ENCODE peak calls at places on chromosomes 13 and 19, in five cellular contexts. H is IMR-90, U is cardiac muscle cell, V is psoas muscle, P is A549. B is an unnamed sample.

GRCh38 chr13:37070145-37070695 is 10.7 kb upstream of the SUPT20H start:
- DNase-seq in H (no peak), U (no peak), V (no peak), P (no peak), B (no peak)

GRCh38 chr19:19626516-19627441 is 1.2 kb downstream of the LPAR2 start:
- DNase-seq in H (no peak), U (no peak), V (no peak), P (no peak), B (no peak)

GRCh38 chr13:73945871-73946270 is 188.3 kb downstream of the KLF12 start:
- DNase-seq in H (no peak), U (no peak), V (peak; percentile 31), P (no peak), B (no peak)

GRCh38 chr19:11973020-11973810 is 8.4 kb downstream of the ZNF763 start:
- DNase-seq in H (no peak), U (no peak), V (no peak), P (no peak), B (no peak)

GRCh38 chr19:1285737-1286360 is at the start of gene EFNA2:
- DNase-seq in H (no peak), U (no peak), V (no peak), P (no peak), B (no peak)

GRCh38 chr19:55642153-55643002 is 1.1 kb upstream of the ZNF581 start:
- DNase-seq in H (no peak), U (peak; percentile 39), V (no peak), P (no peak), B (peak; percentile 69)

GRCh38 chr13:35496761-35497386 is 20.4 kb upstream of the MAB21L1 start:
- DNase-seq in H (no peak), U (peak; percentile 69), V (no peak), P (no peak), B (no peak)

GRCh38 chr19:52297601-52298358 is 811 bp downstream of the ZNF480 start:
- DNase-seq in H (peak; percentile 11), U (peak; percentile 8), V (no peak), P (no peak), B (no peak)

GRCh38 chr13:91056746-91057145 is 290.7 kb upstream of the MIR17HG start:
- DNase-seq in H (no peak), U (no peak), V (no peak), P (no peak), B (no peak)

GRCh38 chr19:19514215-19514633 is 1.1 kb downstream of the TSSK6 start:
- DNase-seq in H (no peak), U (peak; percentile 89), V (peak; percentile 74), P (no peak), B (peak; percentile 79)

GRCh38 chr19:54100560-54100959 is at the start of gene OSCAR:
- DNase-seq in H (no peak), U (peak; percentile 10), V (no peak), P (no peak), B (no peak)

DNA sequence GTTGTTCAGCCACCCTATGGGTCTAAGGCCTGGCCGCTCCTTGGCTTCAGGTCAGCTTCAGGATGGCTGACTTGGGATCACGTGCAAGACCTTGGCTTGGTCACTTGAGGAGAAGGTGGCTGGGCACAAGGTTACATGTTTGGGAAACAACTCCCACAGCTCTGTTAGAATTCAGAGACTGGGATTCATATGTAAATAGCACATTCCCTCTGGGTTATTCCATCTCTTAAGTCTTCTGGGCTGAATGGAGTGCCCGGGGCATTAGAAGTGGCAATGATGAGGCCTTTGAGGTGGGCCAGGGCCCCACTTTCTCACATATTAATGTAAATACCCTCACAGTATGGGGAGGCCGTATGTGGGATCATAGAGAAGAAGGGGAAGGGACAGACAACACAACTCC is 150.9 kb downstream of the EFNB2 start:
- DNase-seq in H (no peak), U (no peak), V (no peak), P (no peak), B (no peak)
- H3K4me3 ChIP-seq in H (no peak overlapping the region), U (no peak overlapping the region), V (no peak overlapping the region), P (no peak overlapping the region), B (no peak overlapping the region)

GRCh38 chr19:6216996-6217751 is 62.6 kb downstream of the MLLT1 start:
- DNase-seq in H (peak; percentile 13), U (peak; percentile 87), V (no peak), P (no peak), B (peak; percentile 83)
- H3K27ac ChIP-seq in H (peak overlapping the region; percentile 10), U (peak overlapping the region; percentile 97), V (no peak overlapping the region), P (no peak overlapping the region), B (peak overlapping the region; percentile 74)

GRCh38 chr19:41937976-41938375 is 9.7 kb upstream of the ERFL start:
- DNase-seq in H (no peak), U (no peak), V (no peak), P (no peak), B (no peak)

GRCh38 chr19:41944336-41944735 is 14.8 kb downstream of the RABAC1 start:
- DNase-seq in H (no peak), U (no peak), V (no peak), P (no peak), B (no peak)

GRCh38 chr19:41939861-41940442 is 11.7 kb upstream of the ERFL start:
- DNase-seq in H (no peak), U (no peak), V (no peak), P (no peak), B (no peak)

GRCh38 chr19:41940443-41941409 is 12.5 kb upstream of the ERFL start:
- DNase-seq in H (no peak), U (no peak), V (no peak), P (no peak), B (no peak)

DNA sequence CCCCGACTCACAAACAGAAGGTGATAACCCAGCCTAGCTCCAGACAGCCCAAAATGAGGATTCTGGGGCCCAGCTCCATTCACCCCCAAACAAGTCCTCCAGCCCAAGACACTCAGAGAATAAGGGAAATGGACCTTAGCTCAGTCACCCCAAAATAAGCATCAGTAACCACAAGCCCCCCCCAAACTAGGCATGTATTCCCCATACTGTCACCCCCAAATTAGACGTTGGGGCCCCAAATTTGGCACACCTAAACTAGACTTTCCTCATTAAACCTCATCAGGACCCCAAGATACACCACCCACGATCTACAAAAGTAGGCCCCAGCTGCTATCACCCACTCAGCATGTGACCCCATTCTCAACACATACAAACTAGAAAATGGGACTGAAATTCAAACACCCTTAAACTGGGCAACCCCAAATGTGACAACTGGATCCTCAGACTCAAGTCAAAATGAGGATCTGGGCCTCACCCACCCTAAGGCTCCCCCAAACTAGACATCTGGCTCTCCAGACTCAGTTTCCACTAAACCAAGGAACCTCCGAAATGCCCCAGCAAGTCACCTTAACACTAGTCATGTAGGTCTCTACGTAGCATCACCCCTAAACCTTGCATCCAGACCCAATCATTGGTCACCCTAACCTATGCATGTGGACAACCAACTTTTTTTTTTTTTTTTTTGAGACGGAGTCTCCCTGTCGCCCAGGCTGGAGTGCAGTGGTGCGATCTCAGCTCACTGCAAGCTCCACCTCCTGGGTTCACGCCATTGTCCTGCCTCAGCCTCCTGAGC is 13.4 kb upstream of the ERFL start:
- DNase-seq in H (no peak), U (no peak), V (no peak), P (no peak), B (no peak)
- H3K4me3 ChIP-seq in H (no peak overlapping the region), U (no peak overlapping the region), V (no peak overlapping the region), P (no peak overlapping the region), B (no peak overlapping the region)

DNA sequence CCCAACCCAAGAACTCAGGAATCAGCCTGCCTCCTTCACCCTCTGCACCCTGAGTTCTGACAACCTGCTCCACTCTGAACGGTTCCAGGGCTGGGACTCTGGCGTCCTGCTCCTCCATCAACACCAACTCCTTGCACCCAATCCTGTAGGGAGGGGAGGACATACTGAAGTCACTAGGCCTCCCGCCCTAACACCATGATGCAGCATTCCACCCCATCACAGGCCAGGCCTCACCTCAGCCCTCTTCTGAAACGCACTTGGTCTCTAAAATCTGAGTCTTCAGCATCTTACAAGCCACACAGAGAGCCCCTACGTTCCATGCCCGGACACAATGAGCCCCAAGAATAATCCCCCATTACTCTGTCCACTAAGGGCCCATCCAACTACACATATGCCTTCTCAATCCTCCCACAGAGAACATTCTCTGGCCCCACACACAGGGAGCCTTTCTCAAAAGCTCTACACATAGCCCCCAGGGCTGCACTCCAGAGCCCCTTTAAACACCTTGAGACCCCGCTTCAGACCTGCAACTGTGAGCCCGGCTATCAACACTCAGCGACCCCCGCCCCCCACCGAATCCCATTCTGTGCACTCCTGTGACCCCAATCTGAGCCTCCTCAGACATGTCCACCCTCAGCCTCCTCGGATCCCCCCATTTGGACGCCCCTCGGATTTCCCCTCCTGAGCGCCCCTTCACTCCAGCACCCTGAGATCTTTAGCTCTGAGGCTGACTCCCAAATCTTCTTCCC is 559 bp downstream of the ALKBH6 start:
- DNase-seq in H (no peak), U (no peak), V (no peak), P (no peak), B (peak; percentile 48)
- H3K27ac ChIP-seq in H (peak overlapping the region; percentile 73), U (no peak overlapping the region), V (peak overlapping the region; percentile 83), P (peak overlapping the region; percentile 85), B (peak overlapping the region; percentile 33)

GRCh38 chr13:104253063-104253680 is 1187.0 kb upstream of the SLC10A2 start:
- DNase-seq in H (no peak), U (peak; percentile 29), V (no peak), P (no peak), B (no peak)
- H3K4me3 ChIP-seq in H (no peak overlapping the region), U (no peak overlapping the region), V (no peak overlapping the region), P (no peak overlapping the region), B (no peak overlapping the region)

GRCh38 chr13:21022056-21022693 is 39.2 kb downstream of the LATS2 start:
- DNase-seq in H (peak; percentile 18), U (no peak), V (no peak), P (no peak), B (no peak)
- H3K27ac ChIP-seq in H (peak overlapping the region; percentile 15), U (peak overlapping the region; percentile 4), V (no peak overlapping the region), P (no peak overlapping the region), B (peak overlapping the region; percentile 21)

GRCh38 chr13:25037057-25037813 is 58.7 kb upstream of the PABPC3 start:
- DNase-seq in H (peak; percentile 65), U (peak; percentile 78), V (no peak), P (peak; percentile 67), B (no peak)
- H3K4me3 ChIP-seq in H (no peak overlapping the region), U (no peak overlapping the region), V (no peak overlapping the region), P (no peak overlapping the region), B (no peak overlapping the region)

B was measured in ovary.